ENCODE peak calls at places on chromosome X, in four cellular contexts. H is neural crest cell; E is naive thymus-derived CD8-positive, alpha-beta T cell; K is CD4-positive, alpha-beta T cell. M is an unnamed sample.

GRCh38 chrX:47316276-47317025 is 53.9 kb upstream of the ZNF157 start:
- DNase-seq in H (peak), E (no peak), K (no peak), M (no peak)

GRCh38 chrX:50475208-50475607 is 4.6 kb upstream of the DGKK start:
- DNase-seq in H (no peak), E (no peak), K (no peak), M (no peak)

GRCh38 chrX:40145670-40146470 is 48.1 kb upstream of the BCOR start:
- DNase-seq in H (no peak), E (no peak), K (no peak), M (no peak)

GRCh38 chrX:41923925-41924693 is 755 bp upstream of the CASK start:
- DNase-seq in H (no peak), E (peak), K (no peak), M (peak)

GRCh38 chrX:72071213-72071612 is 60.5 kb downstream of the RTL5 start:
- DNase-seq in H (no peak), E (no peak), K (no peak), M (no peak)

GRCh38 chrX:1581132-1581531 is 10.3 kb upstream of the AKAP17A start:
- DNase-seq in H (peak), E (peak), K (peak), M (peak)

GRCh38 chrX:43836435-43837184 is 45.6 kb downstream of the MAOB start:
- DNase-seq in H (no peak), E (no peak), K (no peak), M (no peak)

GRCh38 chrX:8890794-8891193 is 89.6 kb upstream of the FAM9A start:
- DNase-seq in H (no peak), E (no peak), K (no peak), M (no peak)

GRCh38 chrX:21153503-21153902 is 220.7 kb upstream of the CNKSR2 start:
- DNase-seq in H (peak), E (no peak), K (no peak), M (no peak)

GRCh38 chrX:20217279-20217678 is 49.4 kb downstream of the RPS6KA3 start:
- DNase-seq in H (no peak), E (no peak), K (no peak), M (no peak)

GRCh38 chrX:30935985-30936384 is 46.9 kb upstream of the TAB3 start:
- DNase-seq in H (peak), E (no peak), K (no peak), M (peak)

GRCh38 chrX:132954323-132954722 is 4.1 kb downstream of the HS6ST2 start:
- DNase-seq in H (no peak), E (no peak), K (no peak), M (no peak)

GRCh38 chrX:24902808-24903207 is 113.0 kb downstream of the ARX start:
- DNase-seq in H (no peak), E (no peak), K (no peak), M (no peak)

GRCh38 chrX:119425050-119425449 is 25.9 kb downstream of the SLC25A43 start:
- DNase-seq in H (no peak), E (no peak), K (no peak), M (no peak)

GRCh38 chrX:108699368-108699767 is 37.0 kb downstream of the IRS4 start:
- DNase-seq in H (no peak), E (no peak), K (no peak), M (peak)

GRCh38 chrX:8323356-8323755 is 141.3 kb upstream of the VCX3B start:
- DNase-seq in H (no peak), E (no peak), K (no peak), M (no peak)

GRCh38 chrX:15376956-15377355 is 7.3 kb downstream of the VEGFD start:
- DNase-seq in H (no peak), E (no peak), K (no peak), M (no peak)

GRCh38 chrX:45009371-45010000 is 136.5 kb downstream of the KDM6A start:
- DNase-seq in H (no peak), E (no peak), K (no peak), M (no peak)

GRCh38 chrX:10017866-10018265 is 50.7 kb downstream of the CLDN34 start:
- DNase-seq in H (no peak), E (no peak), K (no peak), M (peak)

M was measured in NCI-H526.